ENCODE peak calls at places on chromosome 20, in five cellular contexts. Z is NCI-H187, T is NCI-H1436, D is AG08396, C is IMR-90. V is an unnamed sample.

GRCh38 chr20:8532169-8532568 is 400.1 kb downstream of the PLCB1 start:
- DNase-seq in Z (no peak), T (no peak), D (no peak), C (no peak), V (no peak)

GRCh38 chr20:19789446-19789845 is 31.4 kb downstream of the RIN2 start:
- DNase-seq in Z (no peak), T (no peak), D (no peak), C (no peak), V (no peak)

GRCh38 chr20:25508083-25508770 is 77.1 kb downstream of the NINL start:
- DNase-seq in Z (no peak), T (no peak), D (peak), C (peak), V (no peak)

GRCh38 chr20:64050261-64051032 is 1.0 kb upstream of the SOX18 start:
- DNase-seq in Z (no peak), T (no peak), D (no peak), C (no peak), V (no peak)

GRCh38 chr20:45432294-45432693 is 16.4 kb downstream of the PIGT start:
- DNase-seq in Z (no peak), T (no peak), D (no peak), C (no peak), V (no peak)

GRCh38 chr20:15248618-15249395 is 911.4 kb upstream of the FLRT3 start:
- DNase-seq in Z (no peak), T (no peak), D (no peak), C (no peak), V (no peak)

GRCh38 chr20:33532753-33533459 is 43.0 kb downstream of the CBFA2T2 start:
- DNase-seq in Z (no peak), T (no peak), D (no peak), C (peak), V (no peak)

GRCh38 chr20:3452127-3452526 is 18.7 kb upstream of the ATRN start:
- DNase-seq in Z (no peak), T (no peak), D (no peak), C (no peak), V (no peak)

GRCh38 chr20:63290677-63291472 is 2.1 kb upstream of the COL20A1 start:
- DNase-seq in Z (peak), T (peak), D (peak), C (peak), V (peak)

GRCh38 chr20:22584630-22584921 is 204 bp upstream of the FOXA2 start:
- DNase-seq in Z (no peak), T (peak), D (no peak), C (no peak), V (peak)

GRCh38 chr20:10739575-10739974 is 65.8 kb upstream of the JAG1 start:
- DNase-seq in Z (no peak), T (no peak), D (peak), C (no peak), V (no peak)

GRCh38 chr20:63202021-63202420 is 13.9 kb downstream of the YTHDF1 start:
- DNase-seq in Z (no peak), T (no peak), D (no peak), C (no peak), V (no peak)

GRCh38 chr20:11117808-11118528 is 444.2 kb upstream of the JAG1 start:
- DNase-seq in Z (no peak), T (no peak), D (peak), C (peak), V (no peak)

GRCh38 chr20:37986873-37987601 is 46.2 kb downstream of the TTI1 start:
- DNase-seq in Z (no peak), T (peak), D (peak), C (peak), V (peak)

GRCh38 chr20:32167552-32167951 is 40.0 kb downstream of the PLAGL2 start:
- DNase-seq in Z (no peak), T (no peak), D (no peak), C (no peak), V (no peak)

GRCh38 chr20:36355469-36356171 is 49.5 kb downstream of the DLGAP4 start:
- DNase-seq in Z (no peak), T (no peak), D (no peak), C (no peak), V (no peak)

GRCh38 chr20:62230276-62230675 is 8.0 kb upstream of the OSBPL2 start:
- DNase-seq in Z (no peak), T (no peak), D (no peak), C (no peak), V (no peak)

GRCh38 chr20:64152906-64153305 is 11.3 kb upstream of the MYT1 start:
- DNase-seq in Z (peak), T (peak), D (no peak), C (no peak), V (peak)